ENCODE peak calls at places on chromosomes 6 and 20, in five cellular contexts. K is ovary, J is HepG2, D is stomach, B is A549. X is an unnamed sample.

GRCh38 chr6:52489881-52490280 is 69.7 kb downstream of the EFHC1 start:
- DNase-seq in J (no peak), K (no peak), B (no peak), D (no peak), X (no peak)

GRCh38 chr6:158763440-158764187 is 55.6 kb downstream of the EZR start:
- DNase-seq in J (no peak), B (no peak), D (no peak), K (no peak), X (no peak)

GRCh38 chr6:71194730-71195129 is 93.9 kb upstream of the OGFRL1 start:
- DNase-seq in K (no peak), D (no peak), B (no peak), J (no peak), X (no peak)

GRCh38 chr6:137754366-137754765 is 112.7 kb upstream of the TNFAIP3 start:
- DNase-seq in B (no peak), K (no peak), D (no peak), J (no peak), X (no peak)

GRCh38 chr20:48701702-48702101 is 126.1 kb downstream of the PREX1 start:
- DNase-seq in K (no peak), J (no peak), B (no peak), D (no peak), X (no peak)

GRCh38 chr6:66198062-66198624 is 491.1 kb upstream of the EYS start:
- DNase-seq in B (no peak), K (no peak), J (no peak), D (no peak), X (no peak)

GRCh38 chr6:7640607-7641577 is 50.9 kb downstream of the SNRNP48 start:
- DNase-seq in J (peak), B (peak), D (no peak), K (no peak), X (no peak)

GRCh38 chr6:155171109-155171746 is 92.6 kb upstream of the CLDN20 start:
- DNase-seq in K (no peak), B (peak), D (no peak), J (peak), X (peak)

GRCh38 chr6:52642381-52642780 is 28.5 kb upstream of the TMEM14A start:
- DNase-seq in D (no peak), B (no peak), K (no peak), J (no peak), X (no peak)

GRCh38 chr6:25889877-25890853 is 16.1 kb upstream of the SLC17A3 start:
- DNase-seq in K (peak), J (peak), B (peak), D (no peak), X (no peak)

GRCh38 chr6:35008858-35009257 is 119.8 kb downstream of the ANKS1A start:
- DNase-seq in J (no peak), D (no peak), K (no peak), B (no peak), X (no peak)

GRCh38 chr6:154555075-154555677 is 44.7 kb upstream of the CNKSR3 start:
- DNase-seq in B (peak), J (no peak), K (no peak), D (no peak), X (no peak)

GRCh38 chr20:42492998-42493397 is 696.7 kb downstream of the PTPRT start:
- DNase-seq in D (no peak), K (no peak), B (no peak), J (no peak), X (no peak)

GRCh38 chr6:32973144-32973854 is 4.9 kb downstream of the BRD2 start:
- DNase-seq in B (peak), K (peak), D (peak), J (peak), X (no peak)

GRCh38 chr6:56730663-56731529 is 88.2 kb upstream of the DST start:
- DNase-seq in B (no peak), K (no peak), D (no peak), J (no peak), X (no peak)

GRCh38 chr6:87722831-87723726 is 21.0 kb upstream of the AKIRIN2 start:
- DNase-seq in J (peak), D (peak), B (peak), K (peak), X (no peak)

GRCh38 chr20:31496761-31497295 is 17.4 kb upstream of the HM13 start:
- DNase-seq in D (no peak), B (no peak), K (peak), J (no peak), X (peak)

GRCh38 chr20:38896009-38896594 is 30.1 kb upstream of the FAM83D start:
- DNase-seq in K (no peak), D (no peak), B (no peak), J (no peak), X (no peak)

GRCh38 chr6:2862712-2863174 is 21.1 kb upstream of the SERPINB1 start:
- DNase-seq in K (no peak), J (no peak), B (no peak), D (no peak), X (no peak)

GRCh38 chr6:158869010-158869603 is 49.9 kb upstream of the EZR start:
- DNase-seq in B (peak), J (no peak), D (no peak), K (no peak), X (no peak)

GRCh38 chr6:157221817-157222175 is 101.5 kb downstream of the TMEM242 start:
- DNase-seq in D (no peak), J (no peak), B (no peak), K (no peak), X (no peak)

GRCh38 chr6:16322666-16323312 is 84.4 kb downstream of the GMPR start:
- DNase-seq in J (no peak), D (peak), B (no peak), K (no peak), X (no peak)

GRCh38 chr6:122621638-122622037 is 11.4 kb downstream of the PKIB start:
- DNase-seq in K (no peak), D (no peak), J (no peak), B (no peak), X (no peak)

GRCh38 chr6:25369043-25369442 is 89.9 kb downstream of the CARMIL1 start:
- DNase-seq in D (no peak), J (no peak), B (no peak), K (no peak), X (no peak)

GRCh38 chr6:219641-220198 is 72.6 kb upstream of the DUSP22 start:
- DNase-seq in D (peak), K (no peak), B (no peak), J (peak), X (no peak)

GRCh38 chr6:47209632-47210031 is 100.1 kb downstream of the TNFRSF21 start:
- DNase-seq in D (no peak), K (no peak), B (no peak), J (no peak), X (no peak)

GRCh38 chr6:154872605-154873004 is 122.5 kb upstream of the TIAM2 start:
- DNase-seq in J (no peak), B (no peak), K (no peak), D (no peak), X (no peak)

GRCh38 chr6:1598886-1599285 is 10.8 kb upstream of the FOXC1 start:
- DNase-seq in B (no peak), J (no peak), K (no peak), D (no peak), X (no peak)

GRCh38 chr6:37314803-37315515 is 38.8 kb upstream of the RNF8 start:
- DNase-seq in D (peak), K (peak), B (peak), J (peak), X (no peak)

GRCh38 chr20:57043669-57044268 is 222.7 kb downstream of the BMP7 start:
- DNase-seq in D (no peak), B (no peak), J (peak), K (no peak), X (no peak)

GRCh38 chr20:21046413-21047070 is 59.6 kb downstream of the LINC00237 start:
- DNase-seq in K (no peak), B (no peak), J (no peak), D (no peak), X (no peak)

GRCh38 chr6:168179702-168180382 is 100.8 kb upstream of the FRMD1 start:
- DNase-seq in D (no peak), B (no peak), J (no peak), K (no peak), X (no peak)

GRCh38 chr6:54426995-54427394 is 118.8 kb downstream of the TINAG start:
- DNase-seq in D (no peak), K (no peak), B (no peak), J (no peak), X (no peak)

GRCh38 chr6:32842021-32842650 is 1.7 kb downstream of the PSMB8 start:
- DNase-seq in D (no peak), K (no peak), B (no peak), J (no peak), X (no peak)

DNA sequence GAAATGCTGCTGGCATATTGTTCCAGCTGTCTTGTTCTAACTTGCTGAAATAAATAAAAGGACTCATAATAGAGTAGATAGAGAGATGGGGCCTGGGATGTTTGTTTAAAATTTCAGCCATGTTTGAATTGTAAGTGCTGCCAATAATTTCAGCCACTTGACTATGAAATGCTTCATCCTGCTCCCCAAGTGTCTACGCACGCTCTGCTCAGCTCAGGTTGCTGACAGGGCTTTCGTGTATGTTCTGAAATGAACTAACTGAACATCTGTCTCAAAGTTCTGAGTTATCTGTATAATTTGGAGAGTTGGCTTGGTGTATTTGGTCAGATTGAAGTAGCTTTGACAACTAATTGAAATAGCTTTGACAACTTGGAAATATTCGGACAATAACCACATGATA is 387.8 kb downstream of the BMP2 start:
- DNase-seq in B (no peak), J (no peak), D (no peak), K (no peak), X (no peak)
- TF ChIP-seq EP300 in B (no peak), J (no peak), D (no peak), K (no peak), X (no peak)

GRCh38 chr6:6008114-6008647 is 1.5 kb upstream of the NRN1 start:
- DNase-seq in D (no peak), J (no peak), B (no peak), K (no peak), X (no peak)

GRCh38 chr6:6006428-6007310 is at the start of gene NRN1:
- DNase-seq in D (no peak), B (no peak), J (no peak), K (no peak), X (no peak)

GRCh38 chr6:6005467-6006427 is 978 bp downstream of the NRN1 start:
- DNase-seq in D (no peak), J (no peak), K (no peak), B (no peak), X (no peak)

GRCh38 chr6:6007311-6008113 is 787 bp upstream of the NRN1 start:
- DNase-seq in D (no peak), B (peak), J (no peak), K (no peak), X (no peak)

DNA sequence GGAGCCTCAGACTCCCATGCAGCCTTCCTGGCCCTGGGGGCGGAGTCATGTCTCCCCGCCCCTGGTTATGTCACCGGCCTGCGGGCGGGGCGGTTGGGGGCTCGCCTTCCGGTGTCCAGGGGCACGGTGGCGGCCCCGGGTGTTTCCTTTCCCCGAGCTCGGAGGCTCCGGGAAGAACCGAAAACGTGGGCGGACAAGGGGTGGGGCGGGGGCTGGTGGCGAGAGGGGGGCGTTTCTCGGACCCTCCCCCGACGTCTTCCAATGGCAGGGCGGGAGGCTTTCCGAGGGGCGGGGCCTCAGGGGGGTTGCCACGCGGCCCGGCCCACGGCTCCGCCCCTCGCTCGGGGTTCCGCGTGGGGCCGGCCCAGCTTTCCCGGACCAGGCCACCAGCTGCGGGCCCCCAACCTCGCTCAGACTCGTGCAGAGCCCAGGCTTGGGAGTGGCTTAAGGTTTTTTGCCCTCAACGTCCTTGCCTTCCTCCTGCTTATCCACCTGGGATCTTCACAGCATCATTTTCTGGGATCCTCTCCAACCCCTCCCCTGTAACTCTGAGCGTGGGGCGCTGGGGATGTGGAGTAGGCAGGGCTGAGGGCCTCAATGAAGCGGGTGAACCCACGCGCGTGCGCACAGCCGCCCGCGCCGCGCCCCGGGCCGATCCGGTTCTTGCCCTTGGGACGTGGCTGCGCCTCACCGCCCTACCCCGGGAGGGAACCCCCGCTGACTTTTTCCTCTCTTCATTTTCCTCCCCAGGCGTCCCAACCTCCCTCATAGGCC is 2.1 kb upstream of the NRN1 start:
- DNase-seq in D (peak), B (peak), K (peak), J (peak), X (peak)
- TF ChIP-seq EP300 in D (no peak), B (no peak), K (no peak), J (no peak), X (no peak)

GRCh38 chr20:49916146-49917002 is 1.0 kb upstream of the SPATA2 start:
- DNase-seq in K (no peak), J (peak), B (peak), D (peak), X (no peak)

GRCh38 chr20:49914310-49915117 is 815 bp downstream of the SPATA2 start:
- DNase-seq in J (no peak), K (no peak), D (no peak), B (no peak), X (no peak)

GRCh38 chr20:49915118-49915379 is 280 bp downstream of the SPATA2 start:
- DNase-seq in K (peak), D (no peak), J (no peak), B (no peak), X (no peak)

GRCh38 chr20:49913399-49914047 is 1.8 kb downstream of the SPATA2 start:
- DNase-seq in B (no peak), D (no peak), K (no peak), J (no peak), X (no peak)

GRCh38 chr20:49915380-49916145 is at the start of gene SPATA2:
- DNase-seq in J (peak), K (peak), B (peak), D (peak), X (peak)
- TF ChIP-seq EP300 in J (peak), K (no peak), B (no peak), D (no peak), X (peak)

GRCh38 chr6:73803562-73804221 is 107.7 kb downstream of the CD109 start:
- DNase-seq in K (no peak), D (no peak), J (peak), B (peak), X (no peak)
- TF ChIP-seq EP300 in K (no peak), D (no peak), J (no peak), B (no peak), X (no peak)

DNA sequence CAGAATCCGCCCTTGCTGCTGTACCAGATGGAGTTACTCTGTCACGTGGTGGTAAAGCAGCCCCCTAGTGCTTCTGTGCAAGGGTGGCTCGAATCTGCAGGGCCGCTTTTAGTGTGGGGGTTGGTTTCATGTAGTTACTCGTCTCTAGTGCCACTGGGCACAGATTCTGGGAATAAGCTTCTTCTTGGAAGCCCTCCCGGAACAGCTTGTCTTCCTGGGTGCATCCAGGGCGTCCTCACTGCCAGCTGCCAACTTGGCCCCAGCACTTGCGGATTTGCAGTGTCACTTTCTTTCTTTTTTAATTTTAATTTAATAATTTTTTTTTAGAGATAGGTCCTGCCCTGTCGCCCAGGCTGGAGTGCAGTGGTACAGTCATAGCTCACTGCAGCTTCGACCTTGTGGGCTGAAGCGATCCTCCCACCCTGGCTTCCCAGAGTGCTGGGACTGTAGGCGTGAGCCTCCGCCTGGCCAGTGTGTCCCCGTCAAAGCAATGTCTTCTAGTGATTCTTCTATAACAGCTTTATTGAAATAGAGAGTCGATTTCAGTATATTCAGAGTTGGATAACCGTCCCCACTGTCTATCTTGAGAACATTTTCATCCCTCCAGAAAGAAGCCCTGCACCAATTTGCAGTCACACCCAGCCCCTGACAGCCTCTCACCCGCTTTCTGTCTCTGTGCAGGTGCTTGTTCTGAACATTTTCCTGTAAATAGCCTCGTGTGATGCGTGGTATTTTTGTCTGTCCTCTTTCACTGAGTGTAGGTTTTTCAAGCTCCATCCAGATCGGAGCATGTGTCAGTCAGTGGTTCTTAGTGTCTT is 25.9 kb downstream of the PYGB start:
- DNase-seq in K (no peak), J (no peak), D (peak), B (no peak), X (peak)
- TF ChIP-seq EP300 in K (no peak), J (no peak), D (peak), B (no peak), X (peak)

GRCh38 chr20:5727018-5727515 is 23.1 kb upstream of the SHLD1 start:
- DNase-seq in D (no peak), J (no peak), B (peak), K (no peak), X (no peak)
- TF ChIP-seq EP300 in D (no peak), J (no peak), B (no peak), K (no peak), X (no peak)

DNA sequence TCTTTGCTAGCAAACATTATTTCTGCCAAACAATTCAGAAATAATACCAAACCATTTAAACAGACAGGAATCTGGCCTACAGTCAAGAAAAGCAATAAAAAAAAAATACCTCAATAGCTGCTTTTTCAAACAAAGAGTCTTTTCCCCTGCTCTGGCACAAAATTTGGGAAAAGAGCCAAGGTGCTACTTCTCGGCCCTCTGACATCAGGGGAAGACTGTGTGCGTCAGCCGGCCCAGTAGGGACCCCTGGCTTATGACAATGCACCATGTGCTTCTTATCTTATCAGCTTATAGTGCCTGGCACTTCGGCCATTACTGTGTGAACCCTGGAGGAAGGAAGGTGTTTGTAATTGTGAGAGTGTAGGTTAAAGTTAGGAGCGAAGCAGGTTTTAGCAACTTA is 89.4 kb downstream of the PDE10A start:
- DNase-seq in D (peak), B (peak), J (no peak), K (peak), X (no peak)
- TF ChIP-seq EP300 in D (no peak), B (peak), J (no peak), K (no peak), X (no peak)

X was measured in suprapubic skin.